ENCODE peak calls at places on chromosomes 4 and X, in five cellular contexts. W is right cardiac atrium; F is body of pancreas; E is HepG2; B is CD8-positive, alpha-beta memory T cell. T is an unnamed sample.

GRCh38 chrX:151175283-151176062 is 911 bp upstream of the GPR50 start:
- DNase-seq in E (no peak), F (no peak), W (no peak), B (no peak), T (no peak)

GRCh38 chr4:41750624-41751324 is 2.2 kb upstream of the PHOX2B start:
- DNase-seq in W (no peak), E (no peak), B (no peak), F (no peak), T (no peak)

GRCh38 chr4:10106421-10107039 is 10.1 kb downstream of the WDR1 start:
- DNase-seq in B (peak), F (peak), E (no peak), W (peak), T (peak)

GRCh38 chrX:10015711-10016515 is 48.8 kb downstream of the CLDN34 start:
- DNase-seq in B (peak), F (peak), W (peak), E (no peak), T (no peak)

GRCh38 chr4:3766207-3766790 is at the start of gene ADRA2C:
- DNase-seq in W (peak), F (peak), B (no peak), E (peak), T (no peak)

GRCh38 chr4:83558693-83559092 is 22.8 kb downstream of the GPAT3 start:
- DNase-seq in F (no peak), B (no peak), W (no peak), E (no peak), T (no peak)

GRCh38 chr4:25113915-25114904 is 46.0 kb downstream of the SEPSECS start:
- DNase-seq in W (no peak), B (no peak), F (no peak), E (no peak), T (no peak)

GRCh38 chr4:176654565-176655216 is 138.0 kb downstream of the VEGFC start:
- DNase-seq in F (no peak), W (no peak), B (no peak), E (no peak), T (no peak)

GRCh38 chr4:62208921-62209320 is 1008.8 kb downstream of the ADGRL3 start:
- DNase-seq in B (no peak), W (no peak), F (no peak), E (no peak), T (no peak)

GRCh38 chrX:44514272-44514671 is 28.4 kb downstream of the FUNDC1 start:
- DNase-seq in E (no peak), W (no peak), B (no peak), F (no peak), T (no peak)

GRCh38 chrX:1321689-1322088 is 14.9 kb upstream of the IL3RA start:
- DNase-seq in F (no peak), B (no peak), E (no peak), W (no peak), T (no peak)

GRCh38 chr4:67160409-67160808 is 384.9 kb downstream of the CENPC start:
- DNase-seq in W (no peak), F (no peak), B (no peak), E (no peak), T (no peak)

GRCh38 chr4:74838746-74839370 is 44.5 kb upstream of the BTC start:
- DNase-seq in F (no peak), E (no peak), B (no peak), W (no peak), T (no peak)

GRCh38 chr4:140097572-140097971 is 56.4 kb downstream of the MAML3 start:
- DNase-seq in E (no peak), W (no peak), F (no peak), B (no peak), T (no peak)

GRCh38 chr4:140096921-140097320 is 57.1 kb downstream of the MAML3 start:
- DNase-seq in E (no peak), B (no peak), F (no peak), W (no peak), T (no peak)

GRCh38 chr4:140094701-140095420 is 59.1 kb downstream of the MAML3 start:
- DNase-seq in F (peak), E (no peak), W (peak), B (no peak), T (no peak)

GRCh38 chr4:140096483-140096861 is 57.5 kb downstream of the MAML3 start:
- DNase-seq in B (no peak), W (no peak), E (no peak), F (no peak), T (no peak)

GRCh38 chr4:140095694-140096482 is 58.1 kb downstream of the MAML3 start:
- DNase-seq in B (peak), W (peak), E (no peak), F (no peak), T (peak)
- H3K4me3 ChIP-seq in B (peak), W (no peak), E (no peak), F (no peak), T (no peak)

DNA sequence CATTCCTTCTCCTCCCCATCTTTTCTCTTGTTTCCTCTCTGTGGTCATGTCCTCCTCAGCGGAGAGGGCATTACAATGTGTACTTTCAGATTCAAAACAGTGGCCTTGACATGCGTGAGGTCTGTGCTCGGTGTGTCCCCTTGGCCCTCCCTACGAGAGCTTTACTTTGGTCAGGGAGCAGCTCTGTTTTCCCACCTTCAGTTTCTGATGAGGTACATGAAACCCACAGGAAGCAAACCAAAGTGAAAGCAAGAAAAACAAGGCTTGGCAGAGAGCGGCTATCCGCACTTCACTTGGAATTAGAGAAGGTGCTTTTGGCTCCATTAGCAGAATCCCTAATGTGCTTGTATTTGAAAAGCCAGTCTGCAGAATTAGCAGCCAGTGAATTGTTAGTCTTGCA is 19.5 kb upstream of the BOD1L1 start:
- DNase-seq in W (no peak), E (no peak), B (no peak), F (no peak), T (no peak)
- H3K4me3 ChIP-seq in W (no peak), E (no peak), B (no peak), F (no peak), T (peak)

DNA sequence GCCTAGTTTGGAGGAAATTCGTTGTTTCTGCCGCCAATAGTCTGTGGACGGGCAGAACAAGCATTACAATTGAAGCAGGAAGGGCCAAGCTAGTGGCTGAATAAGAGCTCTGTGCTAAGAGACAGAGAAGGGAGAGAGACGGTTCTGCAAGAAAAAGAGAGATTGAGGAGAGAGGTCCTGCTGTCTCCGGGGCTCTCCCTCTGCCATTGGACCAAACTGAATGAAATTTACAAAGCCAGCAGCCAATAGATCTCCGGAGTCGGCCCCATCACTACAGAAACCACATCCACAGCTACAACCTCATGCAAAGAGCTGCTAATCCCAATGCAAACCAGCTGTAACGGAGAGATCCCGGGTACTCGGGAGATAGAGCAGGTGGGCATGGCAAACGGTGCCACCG is at the start of gene NLGN4X:
- DNase-seq in B (no peak), E (no peak), W (no peak), F (no peak), T (no peak)
- H3K4me3 ChIP-seq in B (no peak), E (no peak), W (peak), F (no peak), T (peak)

GRCh38 chrX:13761606-13762005 is 27.1 kb downstream of the OFD1 start:
- DNase-seq in W (no peak), B (no peak), E (no peak), F (no peak), T (no peak)
- H3K4me3 ChIP-seq in W (no peak), B (no peak), E (no peak), F (no peak), T (no peak)

DNA sequence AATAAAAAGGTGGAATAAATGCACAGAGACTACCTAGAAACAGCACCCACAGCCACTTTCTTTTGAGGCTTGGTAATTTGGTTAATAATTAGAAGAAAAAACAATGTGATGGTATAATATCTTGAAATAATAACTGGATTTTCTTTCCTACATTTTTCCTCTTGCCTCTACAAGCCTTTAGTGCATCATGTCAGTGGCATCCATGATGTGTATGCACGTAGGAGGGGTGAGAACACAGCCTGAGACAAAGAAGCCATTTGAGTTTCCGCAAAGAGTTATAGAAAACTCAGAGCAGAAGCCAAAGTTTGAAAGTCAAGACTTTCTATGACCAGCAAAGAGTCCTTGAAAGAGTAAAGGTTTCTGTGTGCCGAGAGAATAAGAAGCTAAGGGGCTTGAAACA is 461.3 kb downstream of the BCOR start:
- DNase-seq in E (no peak), B (no peak), W (no peak), F (no peak), T (no peak)
- H3K4me3 ChIP-seq in E (no peak), B (no peak), W (no peak), F (no peak), T (no peak)

GRCh38 chr4:1002631-1003251 is 8.7 kb upstream of the FGFRL1 start:
- DNase-seq in B (no peak), W (no peak), E (no peak), F (no peak), T (no peak)
- H3K4me3 ChIP-seq in B (no peak), W (no peak), E (no peak), F (no peak), T (no peak)